ENCODE peak calls at places on chromosomes 5 and 9, in six cellular contexts. One of them, this sample, is unnamed. For H3K4me1 and H3K9me3, the result is how much of the 10 kb centered on the place peaks cover.

GRCh38 chr5:16082053-16082452 is 97.5 kb downstream of the MARCHF11 start:
- DNase-seq in CD8-positive, alpha-beta T cell: no peak
- DNase-seq in H9: no peak
- DNase-seq in K562: no peak
- DNase-seq in psoas muscle: no peak
- DNase-seq in HAP-1: no peak
- DNase-seq in this sample: no peak

GRCh38 chr9:20209421-20210340 is 412.6 kb downstream of the MLLT3 start:
- DNase-seq in HAP-1: no peak
- DNase-seq in CD8-positive, alpha-beta T cell: no peak
- DNase-seq in psoas muscle: no peak
- DNase-seq in H9: no peak
- DNase-seq in K562: no peak
- DNase-seq in this sample: no peak

GRCh38 chr5:131386779-131387178 is 122.9 kb downstream of the CDC42SE2 start:
- DNase-seq in CD8-positive, alpha-beta T cell: no peak
- DNase-seq in K562: no peak
- DNase-seq in HAP-1: no peak
- DNase-seq in psoas muscle: no peak
- DNase-seq in H9: no peak
- DNase-seq in this sample: no peak

GRCh38 chr5:107782770-107783169 is 112.0 kb upstream of the EFNA5 start:
- DNase-seq in psoas muscle: no peak
- DNase-seq in HAP-1: no peak
- DNase-seq in H9: no peak
- DNase-seq in K562: no peak
- DNase-seq in CD8-positive, alpha-beta T cell: no peak
- DNase-seq in this sample: no peak

GRCh38 chr5:126568206-126568755 is 26.7 kb downstream of the ALDH7A1 start:
- DNase-seq in K562: no peak
- DNase-seq in H9: no peak
- DNase-seq in HAP-1: no peak
- DNase-seq in CD8-positive, alpha-beta T cell: no peak
- DNase-seq in psoas muscle: no peak
- DNase-seq in this sample: no peak

GRCh38 chr5:42518595-42519067 is 95.4 kb downstream of the GHR start:
- DNase-seq in K562: no peak
- DNase-seq in HAP-1: no peak
- DNase-seq in H9: no peak
- DNase-seq in psoas muscle: peak
- DNase-seq in CD8-positive, alpha-beta T cell: no peak
- DNase-seq in this sample: no peak

GRCh38 chr9:100066539-100066938 is 32.3 kb downstream of the ERP44 start:
- DNase-seq in HAP-1: no peak
- DNase-seq in psoas muscle: no peak
- DNase-seq in K562: peak
- DNase-seq in CD8-positive, alpha-beta T cell: no peak
- DNase-seq in H9: no peak
- DNase-seq in this sample: no peak

GRCh38 chr5:151622367-151623097 is 31.4 kb upstream of the FAT2 start:
- DNase-seq in CD8-positive, alpha-beta T cell: no peak
- DNase-seq in K562: no peak
- DNase-seq in psoas muscle: no peak
- DNase-seq in H9: no peak
- DNase-seq in HAP-1: no peak
- DNase-seq in this sample: no peak

GRCh38 chr9:130846487-130847305 is 11.6 kb downstream of the ABL1 start:
- DNase-seq in H9: no peak
- DNase-seq in K562: no peak
- DNase-seq in CD8-positive, alpha-beta T cell: no peak
- DNase-seq in psoas muscle: peak
- DNase-seq in HAP-1: no peak
- DNase-seq in this sample: peak

GRCh38 chr5:170896779-170897178 is 35.0 kb downstream of the RANBP17 start:
- DNase-seq in psoas muscle: no peak
- DNase-seq in HAP-1: peak
- DNase-seq in H9: peak
- DNase-seq in K562: no peak
- DNase-seq in CD8-positive, alpha-beta T cell: no peak
- DNase-seq in this sample: peak

GRCh38 chr9:127860779-127861178 is 6.3 kb upstream of the ENG start:
- DNase-seq in HAP-1: no peak
- DNase-seq in CD8-positive, alpha-beta T cell: no peak
- DNase-seq in H9: no peak
- DNase-seq in K562: no peak
- DNase-seq in psoas muscle: no peak
- DNase-seq in this sample: no peak

GRCh38 chr5:161847896-161848510 is at the start of gene GABRA1:
- DNase-seq in HAP-1: no peak
- DNase-seq in CD8-positive, alpha-beta T cell: no peak
- DNase-seq in psoas muscle: no peak
- DNase-seq in K562: no peak
- DNase-seq in H9: peak
- DNase-seq in this sample: no peak

GRCh38 chr5:146059349-146060220 is 45.8 kb downstream of the PLAC8L1 start:
- DNase-seq in H9: no peak
- DNase-seq in psoas muscle: no peak
- DNase-seq in CD8-positive, alpha-beta T cell: no peak
- DNase-seq in HAP-1: no peak
- DNase-seq in K562: peak
- DNase-seq in this sample: no peak

GRCh38 chr9:126842977-126843799 is 17.3 kb upstream of the ZBTB34 start:
- DNase-seq in H9: no peak
- DNase-seq in K562: no peak
- DNase-seq in CD8-positive, alpha-beta T cell: no peak
- DNase-seq in HAP-1: no peak
- DNase-seq in psoas muscle: no peak
- DNase-seq in this sample: peak

GRCh38 chr5:14251733-14252132 is 108.6 kb downstream of the TRIO start:
- DNase-seq in K562: no peak
- DNase-seq in CD8-positive, alpha-beta T cell: no peak
- DNase-seq in HAP-1: no peak
- DNase-seq in psoas muscle: no peak
- DNase-seq in H9: no peak
- DNase-seq in this sample: no peak

GRCh38 chr5:11177993-11178711 is 417.1 kb upstream of the DAP start:
- DNase-seq in H9: no peak
- DNase-seq in K562: no peak
- DNase-seq in psoas muscle: no peak
- DNase-seq in CD8-positive, alpha-beta T cell: no peak
- DNase-seq in HAP-1: no peak
- DNase-seq in this sample: no peak

GRCh38 chr9:76583256-76583655 is 124.3 kb downstream of the GCNT1 start:
- DNase-seq in H9: no peak
- DNase-seq in CD8-positive, alpha-beta T cell: no peak
- DNase-seq in K562: no peak
- DNase-seq in psoas muscle: no peak
- DNase-seq in HAP-1: no peak
- DNase-seq in this sample: no peak

GRCh38 chr9:16728128-16728505 is 142.4 kb downstream of the BNC2 start:
- DNase-seq in psoas muscle: no peak
- DNase-seq in CD8-positive, alpha-beta T cell: no peak
- DNase-seq in HAP-1: no peak
- DNase-seq in H9: no peak
- DNase-seq in K562: no peak
- DNase-seq in this sample: no peak

GRCh38 chr9:16726718-16727451 is 143.6 kb downstream of the BNC2 start:
- DNase-seq in CD8-positive, alpha-beta T cell: no peak
- DNase-seq in H9: peak
- DNase-seq in HAP-1: peak
- DNase-seq in psoas muscle: peak
- DNase-seq in K562: no peak
- DNase-seq in this sample: peak

GRCh38 chr9:16730162-16730561 is 140.3 kb downstream of the BNC2 start:
- DNase-seq in H9: no peak
- DNase-seq in HAP-1: no peak
- DNase-seq in psoas muscle: no peak
- DNase-seq in CD8-positive, alpha-beta T cell: no peak
- DNase-seq in K562: no peak
- DNase-seq in this sample: no peak

GRCh38 chr9:16727452-16728127 is 142.9 kb downstream of the BNC2 start:
- DNase-seq in CD8-positive, alpha-beta T cell: no peak
- DNase-seq in psoas muscle: no peak
- DNase-seq in HAP-1: no peak
- DNase-seq in K562: no peak
- DNase-seq in H9: no peak
- DNase-seq in this sample: no peak

GRCh38 chr9:16729656-16730055 is 140.8 kb downstream of the BNC2 start:
- DNase-seq in K562: no peak
- DNase-seq in HAP-1: no peak
- DNase-seq in H9: no peak
- DNase-seq in CD8-positive, alpha-beta T cell: no peak
- DNase-seq in psoas muscle: no peak
- DNase-seq in this sample: no peak
- H3K4me1 ChIP-seq in K562: under half
- H3K4me1 ChIP-seq in HAP-1: under half
- H3K4me1 ChIP-seq in H9: under half
- H3K4me1 ChIP-seq in CD8-positive, alpha-beta T cell: under half
- H3K4me1 ChIP-seq in psoas muscle: under half
- H3K4me1 ChIP-seq in this sample: under half

GRCh38 chr9:11025775-11026174 is 413.0 kb upstream of the PTPRD start:
- DNase-seq in CD8-positive, alpha-beta T cell: no peak
- DNase-seq in psoas muscle: no peak
- DNase-seq in H9: no peak
- DNase-seq in HAP-1: no peak
- DNase-seq in K562: no peak
- DNase-seq in this sample: no peak

DNA sequence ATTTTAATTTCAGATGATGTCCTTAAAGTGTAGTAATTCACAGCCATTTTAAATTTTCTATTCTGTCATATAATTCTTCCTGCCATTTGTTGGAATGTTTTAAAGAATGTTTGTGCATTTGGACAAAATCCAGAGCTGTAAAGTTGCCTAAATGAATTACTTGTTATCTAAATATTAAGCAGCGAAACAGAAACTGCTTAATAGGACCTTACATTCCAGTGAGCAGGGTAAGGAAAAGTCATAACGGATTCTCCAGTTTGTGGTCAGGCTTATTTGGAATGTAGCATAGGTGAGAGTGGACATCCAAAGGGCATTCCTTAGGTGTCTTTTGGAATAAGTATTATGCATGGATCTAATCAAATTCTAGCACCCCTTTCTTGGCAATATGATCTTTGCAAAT is 410.4 kb upstream of the PTPRD start:
- DNase-seq in H9: no peak
- DNase-seq in CD8-positive, alpha-beta T cell: no peak
- DNase-seq in K562: no peak
- DNase-seq in HAP-1: no peak
- DNase-seq in psoas muscle: no peak
- DNase-seq in this sample: no peak
- H3K9me3 ChIP-seq in H9: under half
- H3K9me3 ChIP-seq in CD8-positive, alpha-beta T cell: under half
- H3K9me3 ChIP-seq in K562: under half
- H3K9me3 ChIP-seq in HAP-1: under half
- H3K9me3 ChIP-seq in psoas muscle: under half
- H3K9me3 ChIP-seq in this sample: under half

GRCh38 chr5:136028782-136029742 is at the start of gene TGFBI:
- DNase-seq in K562: peak
- DNase-seq in psoas muscle: peak
- DNase-seq in H9: peak
- DNase-seq in CD8-positive, alpha-beta T cell: no peak
- DNase-seq in HAP-1: no peak
- DNase-seq in this sample: peak
- H3K4me1 ChIP-seq in K562: under half
- H3K4me1 ChIP-seq in psoas muscle: under half
- H3K4me1 ChIP-seq in H9: under half
- H3K4me1 ChIP-seq in CD8-positive, alpha-beta T cell: under half
- H3K4me1 ChIP-seq in HAP-1: under half
- H3K4me1 ChIP-seq in this sample: under half

GRCh38 chr5:166341708-166342329 is 1949.6 kb upstream of the WWC1 start:
- DNase-seq in psoas muscle: no peak
- DNase-seq in HAP-1: peak
- DNase-seq in K562: no peak
- DNase-seq in CD8-positive, alpha-beta T cell: no peak
- DNase-seq in H9: no peak
- DNase-seq in this sample: no peak

GRCh38 chr5:166347051-166347450 is 1944.4 kb upstream of the WWC1 start:
- DNase-seq in K562: no peak
- DNase-seq in H9: no peak
- DNase-seq in CD8-positive, alpha-beta T cell: no peak
- DNase-seq in psoas muscle: no peak
- DNase-seq in HAP-1: peak
- DNase-seq in this sample: no peak

GRCh38 chr5:166338801-166339200 is 1952.6 kb upstream of the WWC1 start:
- DNase-seq in K562: no peak
- DNase-seq in psoas muscle: no peak
- DNase-seq in H9: no peak
- DNase-seq in HAP-1: no peak
- DNase-seq in CD8-positive, alpha-beta T cell: no peak
- DNase-seq in this sample: no peak

GRCh38 chr5:166340039-166340438 is 1951.4 kb upstream of the WWC1 start:
- DNase-seq in H9: no peak
- DNase-seq in K562: no peak
- DNase-seq in CD8-positive, alpha-beta T cell: no peak
- DNase-seq in psoas muscle: no peak
- DNase-seq in HAP-1: no peak
- DNase-seq in this sample: no peak

DNA sequence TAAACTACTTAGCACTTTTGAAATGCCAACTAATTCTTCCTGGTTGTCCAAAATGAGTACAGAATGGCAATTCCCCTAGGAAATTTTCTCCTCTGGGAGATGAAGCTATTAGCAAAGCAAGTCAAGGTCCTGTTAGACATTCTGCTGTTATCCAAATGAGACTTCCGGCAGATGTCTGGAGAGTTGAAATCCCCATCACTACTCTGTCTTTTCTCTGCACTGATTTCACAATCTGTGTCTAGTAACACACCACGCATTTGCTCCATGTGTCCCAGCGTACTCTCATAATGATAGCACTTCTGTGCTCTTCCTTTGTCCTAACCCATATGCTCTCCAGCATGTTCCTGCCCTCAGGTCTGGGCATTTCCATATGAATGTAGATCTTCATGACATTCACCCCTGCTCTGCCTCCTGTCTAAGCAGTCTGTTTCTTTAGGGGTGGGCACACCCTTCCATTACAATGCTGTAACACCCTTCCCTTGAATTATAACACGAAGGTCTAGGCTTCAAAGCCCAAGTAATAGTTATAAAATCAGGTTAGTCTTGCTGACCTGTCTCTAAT is 1949.0 kb upstream of the WWC1 start:
- DNase-seq in HAP-1: peak
- DNase-seq in CD8-positive, alpha-beta T cell: no peak
- DNase-seq in psoas muscle: no peak
- DNase-seq in H9: no peak
- DNase-seq in K562: no peak
- DNase-seq in this sample: no peak
- H3K9me3 ChIP-seq in HAP-1: under half
- H3K9me3 ChIP-seq in CD8-positive, alpha-beta T cell: under half
- H3K9me3 ChIP-seq in psoas muscle: under half
- H3K9me3 ChIP-seq in H9: under half
- H3K9me3 ChIP-seq in K562: under half
- H3K9me3 ChIP-seq in this sample: under half

GRCh38 chr5:179805529-179806249 is 977 bp downstream of the MGAT4B start:
- DNase-seq in psoas muscle: peak
- DNase-seq in HAP-1: peak
- DNase-seq in K562: peak
- DNase-seq in CD8-positive, alpha-beta T cell: no peak
- DNase-seq in H9: peak
- DNase-seq in this sample: no peak
- H3K4me1 ChIP-seq in psoas muscle: under half
- H3K4me1 ChIP-seq in HAP-1: under half
- H3K4me1 ChIP-seq in K562: under half
- H3K4me1 ChIP-seq in CD8-positive, alpha-beta T cell: under half
- H3K4me1 ChIP-seq in H9: under half
- H3K4me1 ChIP-seq in this sample: half or more